ENCODE peak calls at places on chromosomes 16 and 17, in four cellular contexts. One of them, this sample, is unnamed.

GRCh38 chr16:3645504-3646347 is 8.8 kb upstream of the DNASE1 start:
- DNase-seq in heart left ventricle: no peak
- DNase-seq in PC-3: no peak
- DNase-seq in tibial nerve: no peak
- DNase-seq in this sample: no peak

GRCh38 chr17:39632153-39632941 is 4.6 kb upstream of the STARD3 start:
- DNase-seq in heart left ventricle: no peak
- DNase-seq in PC-3: peak
- DNase-seq in tibial nerve: no peak
- DNase-seq in this sample: no peak

GRCh38 chr17:80861892-80862291 is 129.7 kb upstream of the CHMP6 start:
- DNase-seq in heart left ventricle: no peak
- DNase-seq in PC-3: no peak
- DNase-seq in tibial nerve: no peak
- DNase-seq in this sample: no peak

GRCh38 chr17:69651921-69652320 is 237.4 kb downstream of the MAP2K6 start:
- DNase-seq in heart left ventricle: no peak
- DNase-seq in PC-3: no peak
- DNase-seq in tibial nerve: no peak
- DNase-seq in this sample: no peak

GRCh38 chr17:27747462-27748359 is 52.6 kb downstream of the NOS2 start:
- DNase-seq in heart left ventricle: no peak
- DNase-seq in PC-3: no peak
- DNase-seq in tibial nerve: no peak
- DNase-seq in this sample: no peak

GRCh38 chr17:64617125-64617780 is 44.9 kb downstream of the SMURF2 start:
- DNase-seq in heart left ventricle: no peak
- DNase-seq in PC-3: no peak
- DNase-seq in tibial nerve: no peak
- DNase-seq in this sample: no peak

GRCh38 chr17:79831367-79832210 is 7.7 kb downstream of the CBX4 start:
- DNase-seq in heart left ventricle: peak
- DNase-seq in PC-3: no peak
- DNase-seq in tibial nerve: peak
- DNase-seq in this sample: no peak

GRCh38 chr16:56788435-56788834 is 58.5 kb downstream of the NUP93 start:
- DNase-seq in heart left ventricle: no peak
- DNase-seq in PC-3: no peak
- DNase-seq in tibial nerve: no peak
- DNase-seq in this sample: no peak

GRCh38 chr17:39054111-39054645 is 87.0 kb upstream of the FBXO47 start:
- DNase-seq in heart left ventricle: no peak
- DNase-seq in PC-3: no peak
- DNase-seq in tibial nerve: no peak
- DNase-seq in this sample: no peak

DNA sequence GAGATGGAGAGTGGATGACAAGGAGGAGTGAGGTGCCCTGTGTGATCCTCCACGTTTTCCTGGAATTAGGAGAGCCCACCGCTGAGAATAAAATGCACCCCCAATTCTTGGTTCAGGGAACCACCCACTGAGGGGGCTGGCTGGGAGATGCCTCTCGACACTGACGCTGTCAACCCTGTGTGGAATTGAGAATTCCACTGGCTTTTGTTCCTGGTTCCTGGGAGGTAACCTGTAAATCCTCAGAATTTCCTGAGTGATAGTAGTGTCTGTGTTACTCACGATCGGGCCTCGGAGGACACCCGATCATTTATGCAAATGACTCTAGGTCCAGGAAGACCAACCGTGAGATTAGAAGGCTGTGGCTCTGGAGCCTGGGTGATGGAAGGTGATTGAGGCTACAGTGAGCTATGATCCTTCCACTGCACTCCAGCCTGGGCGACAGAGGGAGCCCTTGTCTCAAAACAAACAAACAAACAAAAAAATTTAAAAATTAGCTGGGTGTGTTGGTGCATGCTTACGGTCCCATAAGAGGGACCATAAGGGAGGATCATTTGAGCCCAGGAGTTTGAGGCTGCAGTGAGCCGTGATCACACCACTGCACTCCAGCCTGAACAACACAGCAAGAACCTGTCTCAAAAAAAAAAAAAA is 11.7 kb upstream of the PRPSAP1 start:
- DNase-seq in heart left ventricle: no peak
- DNase-seq in PC-3: peak
- DNase-seq in tibial nerve: no peak
- DNase-seq in this sample: no peak
- TF ChIP-seq CTCF in heart left ventricle: peak
- TF ChIP-seq CTCF in PC-3: peak
- TF ChIP-seq CTCF in tibial nerve: peak
- TF ChIP-seq CTCF in this sample: peak

DNA sequence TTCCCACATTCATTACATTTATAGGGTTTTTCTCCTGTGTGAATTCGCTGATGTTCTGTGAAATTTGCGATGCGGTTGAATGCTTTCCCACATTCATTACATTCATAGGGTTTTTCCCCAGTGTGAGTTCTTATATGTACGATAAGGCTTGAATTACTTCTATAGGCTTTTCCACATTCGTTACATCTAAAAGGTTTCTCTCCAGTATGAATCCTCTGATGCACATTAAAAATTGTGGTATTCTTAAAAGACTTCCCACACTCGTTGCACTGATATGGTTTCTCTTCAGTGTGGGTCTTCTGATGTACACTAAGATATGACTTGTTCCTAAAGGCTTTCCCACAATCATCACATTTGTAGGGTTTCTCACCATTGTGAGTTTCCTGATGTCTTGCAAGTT is 30.4 kb downstream of the ZNF624 start:
- DNase-seq in heart left ventricle: no peak
- DNase-seq in PC-3: no peak
- DNase-seq in tibial nerve: no peak
- DNase-seq in this sample: no peak
- H3K4me3 ChIP-seq in heart left ventricle: no peak
- H3K4me3 ChIP-seq in PC-3: no peak
- H3K4me3 ChIP-seq in tibial nerve: no peak
- H3K4me3 ChIP-seq in this sample: no peak

GRCh38 chr16:9919460-9919859 is 262.8 kb downstream of the GRIN2A start:
- DNase-seq in heart left ventricle: no peak
- DNase-seq in PC-3: no peak
- DNase-seq in tibial nerve: no peak
- DNase-seq in this sample: no peak
- TF ChIP-seq CTCF in heart left ventricle: no peak
- TF ChIP-seq CTCF in PC-3: no peak
- TF ChIP-seq CTCF in tibial nerve: no peak
- TF ChIP-seq CTCF in this sample: peak

GRCh38 chr16:82751020-82751419 is 124.3 kb downstream of the CDH13 start:
- DNase-seq in heart left ventricle: no peak
- DNase-seq in PC-3: no peak
- DNase-seq in tibial nerve: no peak
- DNase-seq in this sample: no peak
- H3K4me3 ChIP-seq in heart left ventricle: no peak
- H3K4me3 ChIP-seq in PC-3: no peak
- H3K4me3 ChIP-seq in tibial nerve: no peak
- H3K4me3 ChIP-seq in this sample: no peak

GRCh38 chr16:85144026-85144915 is 32.0 kb upstream of the CIBAR2 start:
- DNase-seq in heart left ventricle: no peak
- DNase-seq in PC-3: no peak
- DNase-seq in tibial nerve: no peak
- DNase-seq in this sample: no peak
- TF ChIP-seq CTCF in heart left ventricle: no peak
- TF ChIP-seq CTCF in PC-3: no peak
- TF ChIP-seq CTCF in tibial nerve: no peak
- TF ChIP-seq CTCF in this sample: no peak

GRCh38 chr16:87778830-87779579 is 13.2 kb upstream of the KLHDC4 start:
- DNase-seq in heart left ventricle: peak
- DNase-seq in PC-3: peak
- DNase-seq in tibial nerve: peak
- DNase-seq in this sample: peak
- H3K4me3 ChIP-seq in heart left ventricle: no peak
- H3K4me3 ChIP-seq in PC-3: no peak
- H3K4me3 ChIP-seq in tibial nerve: no peak
- H3K4me3 ChIP-seq in this sample: no peak

GRCh38 chr17:70868134-70868533 is 698.8 kb downstream of the KCNJ2 start:
- DNase-seq in heart left ventricle: no peak
- DNase-seq in PC-3: no peak
- DNase-seq in tibial nerve: no peak
- DNase-seq in this sample: no peak

GRCh38 chr17:70869402-70870085 is 700.2 kb downstream of the KCNJ2 start:
- DNase-seq in heart left ventricle: no peak
- DNase-seq in PC-3: no peak
- DNase-seq in tibial nerve: no peak
- DNase-seq in this sample: no peak

GRCh38 chr17:70862295-70862694 is 693.0 kb downstream of the KCNJ2 start:
- DNase-seq in heart left ventricle: no peak
- DNase-seq in PC-3: no peak
- DNase-seq in tibial nerve: no peak
- DNase-seq in this sample: no peak

GRCh38 chr17:70863436-70864248 is 694.3 kb downstream of the KCNJ2 start:
- DNase-seq in heart left ventricle: no peak
- DNase-seq in PC-3: no peak
- DNase-seq in tibial nerve: no peak
- DNase-seq in this sample: no peak

GRCh38 chr17:70865993-70866804 is 696.9 kb downstream of the KCNJ2 start:
- DNase-seq in heart left ventricle: no peak
- DNase-seq in PC-3: no peak
- DNase-seq in tibial nerve: no peak
- DNase-seq in this sample: no peak
- TF ChIP-seq CTCF in heart left ventricle: no peak
- TF ChIP-seq CTCF in PC-3: no peak
- TF ChIP-seq CTCF in tibial nerve: no peak
- TF ChIP-seq CTCF in this sample: no peak

DNA sequence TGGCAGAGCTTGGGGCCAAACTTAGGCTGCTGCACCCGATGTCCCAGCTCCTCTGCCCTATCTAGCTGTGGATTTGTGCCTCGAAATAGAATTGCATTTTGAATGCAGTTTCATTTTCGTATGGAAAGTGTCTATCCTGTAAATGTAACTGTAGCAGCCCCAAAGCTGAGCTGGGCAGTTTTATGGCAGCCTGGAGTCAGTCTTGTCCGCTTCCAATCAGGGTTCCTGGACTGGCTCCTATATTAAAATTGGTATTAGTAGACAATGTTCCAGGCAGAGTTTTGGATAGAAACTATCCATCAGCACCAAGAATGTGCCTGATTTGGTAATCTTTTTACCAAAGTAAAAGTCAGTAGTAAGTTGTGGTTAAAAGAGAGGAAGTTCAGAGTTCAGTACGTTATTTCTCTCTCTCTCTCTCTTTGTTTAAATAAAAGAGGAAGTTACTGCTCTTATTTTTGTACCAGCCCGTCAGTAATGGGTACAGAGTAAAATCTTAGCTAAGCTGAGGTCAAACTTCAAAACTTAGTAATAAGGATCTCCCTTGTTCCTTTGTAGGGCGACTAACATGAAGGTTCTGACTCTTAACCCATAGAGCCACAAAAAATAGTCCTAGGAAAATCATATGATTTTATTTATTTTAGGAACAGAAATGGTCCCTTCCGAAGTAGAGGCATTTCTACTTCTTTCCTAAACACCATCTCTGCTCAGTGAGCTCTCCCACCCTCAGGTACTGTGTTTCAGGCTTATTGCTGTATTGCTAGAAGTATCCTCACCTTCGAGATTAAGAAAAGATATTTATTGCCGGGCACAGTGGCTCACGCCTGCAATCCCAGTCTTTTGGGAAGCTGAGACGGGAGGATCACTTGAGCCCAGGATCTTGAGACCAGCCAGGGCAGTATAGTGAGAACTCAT is 28.0 kb downstream of the PRKCB start:
- DNase-seq in heart left ventricle: no peak
- DNase-seq in PC-3: no peak
- DNase-seq in tibial nerve: no peak
- DNase-seq in this sample: peak
- H3K4me3 ChIP-seq in heart left ventricle: no peak
- H3K4me3 ChIP-seq in PC-3: no peak
- H3K4me3 ChIP-seq in tibial nerve: no peak
- H3K4me3 ChIP-seq in this sample: peak

This sample was measured in GM12864.